ENCODE peak calls at places on chromosomes 13 and 19, in four cellular contexts. Y, J, M and Z are unnamed samples.

GRCh38 chr19:52734340-52734892 is 428 bp downstream of the ZNF611 start:
- DNase-seq in M (no peak), J (peak; percentile 48), Y (no peak), Z (no peak)

GRCh38 chr13:51607165-51607564 is 22.9 kb downstream of the WDFY2 start:
- DNase-seq in M (no peak), Y (no peak), J (no peak), Z (no peak)

GRCh38 chr13:110815471-110816204 is 99.2 kb downstream of the ANKRD10 start:
- DNase-seq in M (no peak), J (no peak), Y (no peak), Z (no peak)

GRCh38 chr19:46256855-46257254 is 27.3 kb downstream of the IGFL1 start:
- DNase-seq in J (no peak), Y (no peak), M (no peak), Z (peak; percentile 76)

GRCh38 chr13:111899714-111900389 is 167.1 kb upstream of the SOX1 start:
- DNase-seq in Y (no peak), M (no peak), J (no peak), Z (no peak)

GRCh38 chr13:93279982-93280381 is 53.4 kb downstream of the GPC6 start:
- DNase-seq in M (no peak), J (no peak), Y (no peak), Z (no peak)

GRCh38 chr19:2429917-2430570 is 2.7 kb upstream of the TIMM13 start:
- DNase-seq in Y (no peak), J (no peak), M (no peak), Z (no peak)

GRCh38 chr13:41891119-41891518 is 69.8 kb downstream of the VWA8 start:
- DNase-seq in Y (no peak), J (no peak), M (no peak), Z (no peak)

GRCh38 chr13:70623260-70623659 is 515.0 kb upstream of the KLHL1 start:
- DNase-seq in M (no peak), J (no peak), Y (no peak), Z (peak; percentile 32)

GRCh38 chr19:54473071-54473941 is at the start of gene CDC42EP5:
- DNase-seq in M (no peak), Y (no peak), J (peak; percentile 53), Z (no peak)

GRCh38 chr13:36297600-36298338 is at the start of gene CCDC169:
- DNase-seq in Y (peak; percentile 32), M (peak; percentile 5), J (peak; percentile 73), Z (peak; percentile 91)

GRCh38 chr19:58544591-58545285 is 874 bp downstream of the TRIM28 start:
- DNase-seq in Y (peak; percentile 75), M (no peak), J (peak; percentile 88), Z (no peak)

GRCh38 chr13:27481766-27482165 is 31.4 kb upstream of the MTIF3 start:
- DNase-seq in J (peak; percentile 65), M (peak; percentile 37), Y (peak; percentile 19), Z (peak; percentile 56)

GRCh38 chr13:105070452-105070851 is 1465.0 kb downstream of the EFNB2 start:
- DNase-seq in Y (no peak), M (no peak), J (no peak), Z (no peak)

GRCh38 chr13:95067303-95067702 is 233.9 kb downstream of the ABCC4 start:
- DNase-seq in M (no peak), Y (no peak), J (no peak), Z (no peak)

GRCh38 chr13:31909889-31910551 is 121.6 kb upstream of the FRY start:
- DNase-seq in Y (peak; percentile 4), M (peak; percentile 45), J (peak; percentile 16), Z (peak; percentile 81)

GRCh38 chr19:34851277-34851804 is 75.4 kb upstream of the ZNF30 start:
- DNase-seq in Y (no peak), J (no peak), M (peak; percentile 32), Z (no peak)

GRCh38 chr19:12065100-12065538 is 588 bp downstream of the ZNF844 start:
- DNase-seq in J (no peak), M (no peak), Y (no peak), Z (peak; percentile 26)

GRCh38 chr13:99842379-99842778 is 129.2 kb downstream of the ZIC5 start:
- DNase-seq in Y (no peak), M (no peak), J (no peak), Z (no peak)

GRCh38 chr13:31441804-31442487 is 242.2 kb downstream of the B3GLCT start:
- DNase-seq in J (no peak), M (no peak), Y (no peak), Z (no peak)

GRCh38 chr13:107835339-107836018 is 379.9 kb downstream of the LIG4 start:
- DNase-seq in J (no peak), Y (no peak), M (no peak), Z (peak; percentile 16)

GRCh38 chr13:94966380-94966779 is 254.0 kb upstream of the SOX21 start:
- DNase-seq in M (no peak), Y (no peak), J (no peak), Z (no peak)

GRCh38 chr13:95432141-95432540 is 120.4 kb upstream of the CLDN10 start:
- DNase-seq in J (no peak), Y (no peak), M (no peak), Z (no peak)

GRCh38 chr19:1884719-1885334 is 469 bp downstream of the ABHD17A start:
- DNase-seq in M (no peak), Y (no peak), J (no peak), Z (no peak)

GRCh38 chr19:1090731-1091543 is 4.2 kb downstream of the POLR2E start:
- DNase-seq in Y (no peak), M (no peak), J (no peak), Z (no peak)

GRCh38 chr19:34171539-34171876 is 796 bp upstream of the LSM14A start:
- DNase-seq in M (no peak), Y (peak; percentile 55), J (no peak), Z (no peak)

GRCh38 chr19:45187421-45188100 is 9.0 kb downstream of the BLOC1S3 start:
- DNase-seq in J (peak; percentile 64), Y (peak; percentile 49), M (peak; percentile 49), Z (peak; percentile 48)

GRCh38 chr19:39030854-39031367 is 1.4 kb downstream of the FBXO27 start:
- DNase-seq in J (no peak), M (peak; percentile 84), Y (no peak), Z (no peak)

GRCh38 chr19:48468806-48469055 is 438 bp upstream of the CYTH2 start:
- DNase-seq in J (no peak), Y (no peak), M (no peak), Z (no peak)

GRCh38 chr13:88704600-88705275 is 1033.6 kb downstream of the SLITRK5 start:
- DNase-seq in Y (no peak), J (no peak), M (no peak), Z (no peak)

GRCh38 chr19:56080669-56081401 is 40.3 kb downstream of the ZNF787 start:
- DNase-seq in Y (peak; percentile 48), J (peak; percentile 77), M (peak; percentile 52), Z (peak; percentile 88)

GRCh38 chr19:41376998-41377365 is 649 bp downstream of the TMEM91 start:
- DNase-seq in M (no peak), J (no peak), Y (no peak), Z (no peak)

GRCh38 chr13:84917252-84917878 is 881.9 kb downstream of the SLITRK6 start:
- DNase-seq in J (no peak), M (peak; percentile 8), Y (no peak), Z (peak; percentile 6)

GRCh38 chr13:43664700-43665191 is 122.0 kb downstream of the ENOX1 start:
- DNase-seq in J (no peak), Y (no peak), M (no peak), Z (no peak)

GRCh38 chr19:10380311-10381102 is at the start of gene TYK2:
- DNase-seq in Y (peak; percentile 100), J (peak; percentile 100), M (peak; percentile 97), Z (peak; percentile 100)

GRCh38 chr19:10378124-10378523 is 2.2 kb downstream of the TYK2 start:
- DNase-seq in J (no peak), M (no peak), Y (no peak), Z (no peak)

GRCh38 chr19:10384580-10384979 is 4.2 kb upstream of the TYK2 start:
- DNase-seq in J (no peak), Y (no peak), M (peak; percentile 38), Z (no peak)

GRCh38 chr19:10379880-10380310 is 477 bp downstream of the TYK2 start:
- DNase-seq in M (no peak), J (peak; percentile 39), Y (no peak), Z (no peak)
- TF ChIP-seq POLR2A in M (no peak), J (no peak), Y (no peak), Z (no peak)

DNA sequence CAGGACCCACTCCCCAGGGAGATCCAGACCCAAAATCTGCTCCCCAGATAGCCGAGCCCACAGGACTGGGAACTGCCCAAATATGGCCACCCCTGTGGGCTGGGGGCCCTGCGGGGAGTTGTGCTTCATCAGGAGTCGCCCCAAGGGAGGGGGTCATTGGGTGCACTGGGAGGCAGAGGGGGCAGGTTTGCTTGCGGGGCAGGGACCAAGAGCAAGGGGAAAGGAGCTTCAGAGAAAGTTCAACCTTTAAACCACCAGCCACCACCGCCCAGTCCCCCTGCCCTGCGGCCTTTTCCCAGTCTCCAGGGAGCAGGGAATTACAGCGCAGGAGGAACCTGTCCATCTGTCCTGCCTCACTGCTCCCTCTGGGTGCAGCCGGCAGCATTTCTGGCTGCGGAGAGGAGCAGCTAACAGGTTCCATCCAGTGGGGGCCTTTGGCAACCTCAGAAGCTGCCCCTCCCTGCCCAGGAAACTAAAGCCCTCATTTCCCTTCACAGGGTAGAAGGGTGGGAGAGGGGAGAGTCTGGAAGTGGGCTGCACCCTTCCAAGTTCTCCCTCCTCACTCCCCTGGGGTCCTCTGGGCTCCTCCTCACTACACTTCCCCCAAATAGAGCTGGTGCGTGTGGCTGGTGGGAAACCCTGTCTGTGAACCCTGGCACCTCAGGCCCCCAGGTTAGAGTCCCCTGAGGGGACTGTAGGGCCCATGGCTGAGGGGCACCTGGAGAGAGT is 13.8 kb upstream of the ASF1B start:
- DNase-seq in Y (no peak), M (no peak), J (no peak), Z (no peak)
- H3K4me3 ChIP-seq in Y (no peak overlapping the region), M (no peak overlapping the region), J (no peak overlapping the region), Z (no peak overlapping the region)

DNA sequence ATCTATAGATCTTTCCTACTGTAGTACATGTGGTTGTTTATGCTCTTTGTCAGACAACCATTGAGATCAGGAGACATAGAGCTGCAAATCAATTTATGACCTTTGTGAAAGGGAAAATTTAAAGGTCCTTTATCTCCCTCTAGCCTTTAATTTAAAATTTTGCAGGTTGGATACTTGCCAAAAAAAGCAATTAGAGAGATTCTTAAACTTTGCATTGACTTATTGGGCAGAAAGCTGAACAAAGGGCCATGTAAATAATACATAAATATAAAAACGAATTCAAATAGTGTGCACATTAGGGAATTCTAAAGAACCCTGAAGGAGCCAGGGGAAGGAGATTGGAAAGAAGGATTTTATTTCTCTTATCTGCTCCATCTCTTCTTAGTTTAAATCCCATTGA is 22.0 kb upstream of the RB1 start:
- DNase-seq in M (no peak), Y (no peak), J (no peak), Z (no peak)
- TF ChIP-seq MYC in M (no peak), Y (no peak), J (no peak), Z (no peak)

GRCh38 chr13:44884076-44884729 is 105.1 kb downstream of the NUFIP1 start:
- DNase-seq in J (no peak), M (no peak), Y (no peak), Z (no peak)
- TF ChIP-seq POLR2A in J (no peak), M (no peak), Y (no peak), Z (no peak)

GRCh38 chr19:29841209-29841558 is 29.4 kb downstream of the CCNE1 start:
- DNase-seq in Y (no peak), M (peak; percentile 54), J (no peak), Z (no peak)

GRCh38 chr19:29841559-29842367 is 30.0 kb downstream of the CCNE1 start:
- DNase-seq in Y (peak; percentile 87), J (no peak), M (peak; percentile 91), Z (no peak)

GRCh38 chr19:29843180-29844051 is 31.6 kb downstream of the CCNE1 start:
- DNase-seq in Y (no peak), J (peak; percentile 47), M (no peak), Z (peak; percentile 56)

GRCh38 chr19:29840066-29840950 is 28.5 kb downstream of the CCNE1 start:
- DNase-seq in Y (no peak), M (no peak), J (no peak), Z (no peak)

GRCh38 chr19:29842471-29843179 is 30.8 kb downstream of the CCNE1 start:
- DNase-seq in Y (no peak), J (no peak), M (no peak), Z (peak; percentile 69)
- H3K4me3 ChIP-seq in Y (no peak overlapping the region), J (no peak overlapping the region), M (peak overlapping the region; percentile 63), Z (no peak overlapping the region)